ENCODE peak calls at places on chromosomes 1 and 21, in six cellular contexts. One of them, this sample, is unnamed.

GRCh38 chr1:20081331-20081810 is 11.4 kb downstream of the PLA2G5 start:
- DNase-seq in PC-3: no peak
- DNase-seq in lower lobe of right lung: no peak
- DNase-seq in cardiac fibroblast: no peak
- DNase-seq in foreskin fibroblast: no peak
- DNase-seq in K562: no peak
- DNase-seq in this sample: no peak

GRCh38 chr1:101697057-101697456 is 299.7 kb downstream of the OLFM3 start:
- DNase-seq in PC-3: no peak
- DNase-seq in lower lobe of right lung: no peak
- DNase-seq in cardiac fibroblast: peak; percentile 3
- DNase-seq in foreskin fibroblast: no peak
- DNase-seq in K562: no peak
- DNase-seq in this sample: no peak

GRCh38 chr1:19799233-19799876 is 361 bp downstream of the TMCO4 start:
- DNase-seq in PC-3: peak; percentile 49
- DNase-seq in lower lobe of right lung: peak; percentile 87
- DNase-seq in cardiac fibroblast: peak; percentile 61
- DNase-seq in foreskin fibroblast: peak; percentile 71
- DNase-seq in K562: peak; percentile 85
- DNase-seq in this sample: peak; percentile 28

GRCh38 chr1:6448749-6449631 is 17.0 kb downstream of the TNFRSF25 start:
- DNase-seq in PC-3: peak; percentile 33
- DNase-seq in lower lobe of right lung: no peak
- DNase-seq in cardiac fibroblast: no peak
- DNase-seq in foreskin fibroblast: peak; percentile 49
- DNase-seq in K562: peak; percentile 75
- DNase-seq in this sample: no peak

GRCh38 chr21:45965084-45965826 is 16.3 kb upstream of the COL6A1 start:
- DNase-seq in PC-3: no peak
- DNase-seq in lower lobe of right lung: no peak
- DNase-seq in cardiac fibroblast: no peak
- DNase-seq in foreskin fibroblast: no peak
- DNase-seq in K562: no peak
- DNase-seq in this sample: no peak

GRCh38 chr1:245153645-245154428 is 948 bp upstream of the KIF26B start:
- DNase-seq in PC-3: peak; percentile 12
- DNase-seq in lower lobe of right lung: peak; percentile 51
- DNase-seq in cardiac fibroblast: no peak
- DNase-seq in foreskin fibroblast: peak; percentile 43
- DNase-seq in K562: peak; percentile 41
- DNase-seq in this sample: peak; percentile 23

GRCh38 chr1:40663324-40664166 is 1.9 kb downstream of the RIMS3 start:
- DNase-seq in PC-3: no peak
- DNase-seq in lower lobe of right lung: no peak
- DNase-seq in cardiac fibroblast: no peak
- DNase-seq in foreskin fibroblast: no peak
- DNase-seq in K562: no peak
- DNase-seq in this sample: no peak

GRCh38 chr1:62110198-62110817 is 84.3 kb upstream of the L1TD1 start:
- DNase-seq in PC-3: no peak
- DNase-seq in lower lobe of right lung: no peak
- DNase-seq in cardiac fibroblast: no peak
- DNase-seq in foreskin fibroblast: peak; percentile 45
- DNase-seq in K562: no peak
- DNase-seq in this sample: no peak

DNA sequence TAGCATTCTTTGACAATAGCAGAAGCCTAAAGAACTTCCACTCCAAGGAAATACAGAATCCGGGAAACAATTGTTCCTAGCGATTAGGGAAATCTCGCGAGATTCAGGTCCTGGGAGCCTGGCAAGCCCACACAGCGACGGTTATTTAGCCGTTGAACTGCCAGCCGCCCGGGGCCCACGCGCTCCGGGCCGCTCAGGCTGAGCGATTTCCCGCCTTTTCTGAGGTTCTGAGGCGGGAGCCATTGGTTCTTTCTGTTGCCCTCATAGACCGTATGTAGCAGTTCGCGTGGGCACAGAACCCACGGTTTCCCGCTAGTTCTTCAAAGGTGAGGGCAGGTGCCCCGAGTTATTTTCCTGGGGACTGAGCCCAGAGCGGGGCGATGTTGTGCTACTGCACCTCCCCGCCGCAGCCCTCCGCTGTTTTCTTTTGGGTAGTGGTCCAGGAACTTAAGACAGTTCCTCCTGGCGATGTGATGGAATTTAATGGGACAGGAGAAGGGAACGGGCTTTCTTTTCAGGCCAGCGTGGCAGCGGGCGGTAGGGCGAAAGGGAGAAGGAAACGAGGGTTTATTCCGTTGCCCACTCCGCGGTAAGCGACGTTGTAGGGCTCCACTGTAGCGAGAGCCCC is at the start of gene SYCP1:
- DNase-seq in PC-3: no peak
- DNase-seq in lower lobe of right lung: no peak
- DNase-seq in cardiac fibroblast: no peak
- DNase-seq in foreskin fibroblast: peak; percentile 10
- DNase-seq in K562: no peak
- DNase-seq in this sample: no peak
- H3K4me3 ChIP-seq in PC-3: no peak within 1 kb of the TSS
- H3K4me3 ChIP-seq in lower lobe of right lung: peak within 1 kb of the TSS; percentile 6
- H3K4me3 ChIP-seq in cardiac fibroblast: no peak within 1 kb of the TSS
- H3K4me3 ChIP-seq in foreskin fibroblast: peak within 1 kb of the TSS; percentile 16
- H3K4me3 ChIP-seq in K562: no peak within 1 kb of the TSS
- H3K4me3 ChIP-seq in this sample: peak within 1 kb of the TSS; percentile 14

GRCh38 chr1:33341190-33341589 is 20.3 kb upstream of the A3GALT2 start:
- DNase-seq in PC-3: peak; percentile 33
- DNase-seq in lower lobe of right lung: no peak
- DNase-seq in cardiac fibroblast: no peak
- DNase-seq in foreskin fibroblast: no peak
- DNase-seq in K562: no peak
- DNase-seq in this sample: no peak

GRCh38 chr1:33337994-33338494 is 17.1 kb upstream of the A3GALT2 start:
- DNase-seq in PC-3: no peak
- DNase-seq in lower lobe of right lung: no peak
- DNase-seq in cardiac fibroblast: peak; percentile 81
- DNase-seq in foreskin fibroblast: peak; percentile 66
- DNase-seq in K562: no peak
- DNase-seq in this sample: peak; percentile 54

GRCh38 chr1:33338495-33339211 is 17.8 kb upstream of the A3GALT2 start:
- DNase-seq in PC-3: no peak
- DNase-seq in lower lobe of right lung: peak; percentile 66
- DNase-seq in cardiac fibroblast: peak; percentile 94
- DNase-seq in foreskin fibroblast: peak; percentile 93
- DNase-seq in K562: no peak
- DNase-seq in this sample: peak; percentile 75

GRCh38 chr1:33342041-33342723 is 21.3 kb upstream of the A3GALT2 start:
- DNase-seq in PC-3: peak; percentile 96
- DNase-seq in lower lobe of right lung: no peak
- DNase-seq in cardiac fibroblast: peak; percentile 98
- DNase-seq in foreskin fibroblast: peak; percentile 98
- DNase-seq in K562: no peak
- DNase-seq in this sample: peak; percentile 98

DNA sequence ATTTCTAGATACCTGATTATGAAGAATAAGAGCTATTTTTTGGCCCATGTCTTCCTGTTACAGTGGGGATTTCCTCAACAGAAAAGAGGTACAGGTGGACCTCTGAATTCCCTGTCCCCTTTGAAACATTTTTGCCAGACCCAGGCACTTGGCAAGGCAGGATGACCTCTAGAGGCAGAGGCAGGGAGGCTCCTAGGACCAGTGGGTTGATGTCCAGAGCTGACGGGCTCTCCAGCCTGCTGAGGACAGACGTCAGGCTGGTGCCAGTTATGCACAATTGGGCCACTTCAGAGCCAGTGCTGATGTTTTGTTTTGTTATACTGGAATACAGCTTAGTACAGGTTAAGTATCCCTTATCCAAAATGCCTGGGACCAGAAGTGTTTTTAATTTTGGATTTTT is 18.5 kb upstream of the A3GALT2 start:
- DNase-seq in PC-3: no peak
- DNase-seq in lower lobe of right lung: no peak
- DNase-seq in cardiac fibroblast: no peak
- DNase-seq in foreskin fibroblast: peak; percentile 52
- DNase-seq in K562: no peak
- DNase-seq in this sample: no peak
- TF ChIP-seq CTCF in PC-3: no peak
- TF ChIP-seq CTCF in lower lobe of right lung: no peak
- TF ChIP-seq CTCF in cardiac fibroblast: peak; percentile 49
- TF ChIP-seq CTCF in foreskin fibroblast: no peak
- TF ChIP-seq CTCF in K562: no peak
- TF ChIP-seq CTCF in this sample: peak; percentile 28

GRCh38 chr1:23421752-23422312 is 2.7 kb downstream of the TCEA3 start:
- DNase-seq in PC-3: peak; percentile 36
- DNase-seq in lower lobe of right lung: no peak
- DNase-seq in cardiac fibroblast: peak; percentile 68
- DNase-seq in foreskin fibroblast: peak; percentile 79
- DNase-seq in K562: peak; percentile 51
- DNase-seq in this sample: peak; percentile 32

GRCh38 chr1:23422313-23422877 is 2.2 kb downstream of the TCEA3 start:
- DNase-seq in PC-3: peak; percentile 68
- DNase-seq in lower lobe of right lung: peak; percentile 84
- DNase-seq in cardiac fibroblast: peak; percentile 90
- DNase-seq in foreskin fibroblast: peak; percentile 84
- DNase-seq in K562: peak; percentile 76
- DNase-seq in this sample: peak; percentile 73

GRCh38 chr1:23423415-23424170 is 955 bp downstream of the TCEA3 start:
- DNase-seq in PC-3: peak; percentile 39
- DNase-seq in lower lobe of right lung: peak; percentile 69
- DNase-seq in cardiac fibroblast: no peak
- DNase-seq in foreskin fibroblast: peak; percentile 18
- DNase-seq in K562: no peak
- DNase-seq in this sample: no peak

GRCh38 chr1:23424171-23424959 is at the start of gene TCEA3:
- DNase-seq in PC-3: peak; percentile 19
- DNase-seq in lower lobe of right lung: peak; percentile 66
- DNase-seq in cardiac fibroblast: no peak
- DNase-seq in foreskin fibroblast: peak; percentile 36
- DNase-seq in K562: no peak
- DNase-seq in this sample: no peak

GRCh38 chr1:23422955-23423354 is 1.6 kb downstream of the TCEA3 start:
- DNase-seq in PC-3: no peak
- DNase-seq in lower lobe of right lung: no peak
- DNase-seq in cardiac fibroblast: peak; percentile 33
- DNase-seq in foreskin fibroblast: peak; percentile 21
- DNase-seq in K562: no peak
- DNase-seq in this sample: no peak
- H3K4me3 ChIP-seq in PC-3: peak overlapping the region; percentile 81
- H3K4me3 ChIP-seq in lower lobe of right lung: peak overlapping the region; percentile 82
- H3K4me3 ChIP-seq in cardiac fibroblast: no peak overlapping the region
- H3K4me3 ChIP-seq in foreskin fibroblast: peak overlapping the region; percentile 63
- H3K4me3 ChIP-seq in K562: no peak overlapping the region
- H3K4me3 ChIP-seq in this sample: no peak overlapping the region

GRCh38 chr21:38798081-38798480 is 7.6 kb upstream of the ETS2 start:
- DNase-seq in PC-3: no peak
- DNase-seq in lower lobe of right lung: no peak
- DNase-seq in cardiac fibroblast: no peak
- DNase-seq in foreskin fibroblast: no peak
- DNase-seq in K562: no peak
- DNase-seq in this sample: no peak

GRCh38 chr21:38795475-38795874 is 10.3 kb upstream of the ETS2 start:
- DNase-seq in PC-3: no peak
- DNase-seq in lower lobe of right lung: no peak
- DNase-seq in cardiac fibroblast: no peak
- DNase-seq in foreskin fibroblast: no peak
- DNase-seq in K562: no peak
- DNase-seq in this sample: no peak

GRCh38 chr21:38797470-38797869 is 8.3 kb upstream of the ETS2 start:
- DNase-seq in PC-3: peak; percentile 89
- DNase-seq in lower lobe of right lung: no peak
- DNase-seq in cardiac fibroblast: no peak
- DNase-seq in foreskin fibroblast: peak; percentile 54
- DNase-seq in K562: peak; percentile 74
- DNase-seq in this sample: no peak

GRCh38 chr21:38794978-38795377 is 10.8 kb upstream of the ETS2 start:
- DNase-seq in PC-3: no peak
- DNase-seq in lower lobe of right lung: no peak
- DNase-seq in cardiac fibroblast: no peak
- DNase-seq in foreskin fibroblast: no peak
- DNase-seq in K562: no peak
- DNase-seq in this sample: no peak

GRCh38 chr21:38796426-38796825 is 9.3 kb upstream of the ETS2 start:
- DNase-seq in PC-3: peak; percentile 38
- DNase-seq in lower lobe of right lung: no peak
- DNase-seq in cardiac fibroblast: no peak
- DNase-seq in foreskin fibroblast: peak; percentile 38
- DNase-seq in K562: no peak
- DNase-seq in this sample: peak; percentile 68
- TF ChIP-seq CTCF in PC-3: peak; percentile 36
- TF ChIP-seq CTCF in lower lobe of right lung: no peak
- TF ChIP-seq CTCF in cardiac fibroblast: peak; percentile 1
- TF ChIP-seq CTCF in foreskin fibroblast: no peak
- TF ChIP-seq CTCF in K562: peak; percentile 55
- TF ChIP-seq CTCF in this sample: peak; percentile 39

GRCh38 chr1:240092301-240093119 is 827 bp downstream of the FMN2 start:
- DNase-seq in PC-3: peak; percentile 60
- DNase-seq in lower lobe of right lung: no peak
- DNase-seq in cardiac fibroblast: peak; percentile 41
- DNase-seq in foreskin fibroblast: peak; percentile 87
- DNase-seq in K562: no peak
- DNase-seq in this sample: peak; percentile 77

GRCh38 chr1:240094043-240094722 is 2.5 kb downstream of the FMN2 start:
- DNase-seq in PC-3: peak; percentile 42
- DNase-seq in lower lobe of right lung: no peak
- DNase-seq in cardiac fibroblast: no peak
- DNase-seq in foreskin fibroblast: peak; percentile 21
- DNase-seq in K562: no peak
- DNase-seq in this sample: peak; percentile 27

GRCh38 chr1:240091614-240092300 is at the start of gene FMN2:
- DNase-seq in PC-3: peak; percentile 75
- DNase-seq in lower lobe of right lung: no peak
- DNase-seq in cardiac fibroblast: peak; percentile 2
- DNase-seq in foreskin fibroblast: peak; percentile 87
- DNase-seq in K562: peak; percentile 19
- DNase-seq in this sample: peak; percentile 55

GRCh38 chr1:240093120-240093961 is 1.7 kb downstream of the FMN2 start:
- DNase-seq in PC-3: no peak
- DNase-seq in lower lobe of right lung: no peak
- DNase-seq in cardiac fibroblast: no peak
- DNase-seq in foreskin fibroblast: peak; percentile 63
- DNase-seq in K562: no peak
- DNase-seq in this sample: peak; percentile 56

DNA sequence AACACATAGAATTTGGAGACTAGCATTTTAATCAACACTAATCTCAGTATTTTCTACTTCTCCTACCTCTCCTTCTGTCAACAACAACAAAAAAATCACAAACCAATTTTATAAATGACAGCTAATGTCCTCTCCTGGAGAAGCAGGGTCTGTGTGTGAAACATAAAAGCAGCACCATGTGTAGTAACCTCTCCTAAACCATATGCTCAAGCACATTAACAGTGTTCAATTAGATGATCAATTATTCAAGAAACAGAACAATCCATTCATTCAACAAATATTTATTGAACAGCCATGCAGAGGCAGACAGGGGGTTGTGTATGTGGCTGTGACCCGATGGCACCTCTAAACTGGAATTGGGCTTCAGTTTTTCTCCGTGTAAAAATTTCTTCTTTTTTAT is 482 bp upstream of the FMN2 start:
- DNase-seq in PC-3: no peak
- DNase-seq in lower lobe of right lung: no peak
- DNase-seq in cardiac fibroblast: no peak
- DNase-seq in foreskin fibroblast: no peak
- DNase-seq in K562: no peak
- DNase-seq in this sample: no peak
- H3K4me3 ChIP-seq in PC-3: peak overlapping the region; percentile 92
- H3K4me3 ChIP-seq in lower lobe of right lung: peak overlapping the region; percentile 39
- H3K4me3 ChIP-seq in cardiac fibroblast: no peak overlapping the region
- H3K4me3 ChIP-seq in foreskin fibroblast: peak overlapping the region; percentile 78
- H3K4me3 ChIP-seq in K562: no peak overlapping the region
- H3K4me3 ChIP-seq in this sample: peak overlapping the region; percentile 66